ENCODE peak calls at places on chromosome X, in ten cellular contexts. L is CD14-positive monocyte, Y is heart right ventricle, S is prostate gland, J is neural progenitor cell, G is foreskin fibroblast, A is B cell, W is uterus, P is HFF-Myc, T is RWPE1. V is an unnamed sample.

GRCh38 chrX:47420967-47421366 is 50.6 kb downstream of the ZNF157 start:
- DNase-seq in G (no peak), J (no peak), L (no peak), S (no peak), P (no peak), W (no peak), Y (no peak), A (no peak), T (no peak), V (no peak)

GRCh38 chrX:121479406-121479805 is 432.0 kb downstream of the GLUD2 start:
- DNase-seq in A (no peak), J (peak; percentile 12), W (no peak), T (no peak), P (no peak), S (no peak), L (no peak), Y (no peak), G (no peak), V (no peak)

GRCh38 chrX:38819163-38819562 is 17.9 kb downstream of the MID1IP1 start:
- DNase-seq in G (no peak), T (no peak), L (no peak), S (no peak), W (no peak), Y (no peak), A (no peak), J (no peak), P (no peak), V (no peak)

GRCh38 chrX:16212436-16212835 is 45.2 kb downstream of the MAGEB17 start:
- DNase-seq in Y (no peak), S (no peak), J (peak; percentile 54), P (no peak), L (no peak), W (no peak), G (no peak), A (no peak), T (no peak), V (no peak)

GRCh38 chrX:2497961-2498780 is 2.6 kb downstream of the DHRSX start:
- DNase-seq in Y (no peak), G (no peak), S (peak; percentile 43), T (no peak), J (no peak), L (no peak), W (no peak), P (no peak), A (no peak), V (no peak)

GRCh38 chrX:47283015-47283771 is 50.4 kb downstream of the USP11 start:
- DNase-seq in L (no peak), A (no peak), S (peak; percentile 3), J (no peak), P (peak; percentile 25), W (peak; percentile 75), G (peak; percentile 53), T (no peak), Y (no peak), V (peak; percentile 47)

GRCh38 chrX:137930562-137930961 is 364.6 kb downstream of the ZIC3 start:
- DNase-seq in P (no peak), A (no peak), G (no peak), W (no peak), J (no peak), L (no peak), S (no peak), Y (no peak), T (no peak), V (no peak)

GRCh38 chrX:427812-428725 is 41.4 kb upstream of the PPP2R3B start:
- DNase-seq in P (no peak), J (peak; percentile 82), L (no peak), W (no peak), A (no peak), S (no peak), Y (no peak), T (no peak), G (peak; percentile 13), V (no peak)

GRCh38 chrX:3346436-3347329 is at the start of gene MXRA5:
- DNase-seq in S (peak; percentile 17), J (peak; percentile 74), P (no peak), G (no peak), T (peak; percentile 0), A (no peak), L (no peak), W (no peak), Y (peak; percentile 18), V (peak; percentile 36)

GRCh38 chrX:122835886-122836285 is 348.2 kb upstream of the GRIA3 start:
- DNase-seq in L (no peak), T (no peak), J (no peak), A (no peak), S (no peak), P (no peak), G (no peak), Y (no peak), W (no peak), V (no peak)

GRCh38 chrX:8844157-8844556 is 43.0 kb upstream of the FAM9A start:
- DNase-seq in T (no peak), W (no peak), S (no peak), L (no peak), Y (no peak), A (no peak), J (no peak), G (no peak), P (no peak), V (no peak)

GRCh38 chrX:8845469-8845868 is 44.3 kb upstream of the FAM9A start:
- DNase-seq in W (no peak), S (no peak), T (no peak), A (no peak), Y (no peak), P (no peak), G (no peak), L (no peak), J (no peak), V (no peak)

GRCh38 chrX:8841911-8842310 is 40.7 kb upstream of the FAM9A start:
- DNase-seq in P (no peak), L (no peak), T (no peak), A (no peak), Y (no peak), S (no peak), W (no peak), J (no peak), G (no peak), V (no peak)

GRCh38 chrX:8846271-8846670 is 45.1 kb upstream of the FAM9A start:
- DNase-seq in P (no peak), T (no peak), G (no peak), A (no peak), S (no peak), W (no peak), J (no peak), L (no peak), Y (no peak), V (no peak)

GRCh38 chrX:8845060-8845459 is 43.9 kb upstream of the FAM9A start:
- DNase-seq in G (peak; percentile 14), Y (no peak), W (no peak), P (peak; percentile 59), L (no peak), T (no peak), S (no peak), J (no peak), A (no peak), V (no peak)
- TF ChIP-seq CTCF in G (peak; percentile 19), Y (no peak), W (no peak), P (peak; percentile 35), L (no peak), T (no peak), S (no peak), J (no peak), A (no peak), V (no peak)

GRCh38 chrX:108584617-108585211 is 145.1 kb downstream of the COL4A5 start:
- DNase-seq in S (no peak), P (no peak), Y (no peak), W (no peak), J (peak; percentile 68), G (no peak), A (no peak), T (peak; percentile 1), L (no peak), V (peak; percentile 1)
- TF ChIP-seq CTCF in S (no peak), P (peak; percentile 28), Y (no peak), W (no peak), J (peak; percentile 69), G (peak; percentile 8), A (no peak), T (no peak), L (peak; percentile 11), V (peak; percentile 33)

DNA sequence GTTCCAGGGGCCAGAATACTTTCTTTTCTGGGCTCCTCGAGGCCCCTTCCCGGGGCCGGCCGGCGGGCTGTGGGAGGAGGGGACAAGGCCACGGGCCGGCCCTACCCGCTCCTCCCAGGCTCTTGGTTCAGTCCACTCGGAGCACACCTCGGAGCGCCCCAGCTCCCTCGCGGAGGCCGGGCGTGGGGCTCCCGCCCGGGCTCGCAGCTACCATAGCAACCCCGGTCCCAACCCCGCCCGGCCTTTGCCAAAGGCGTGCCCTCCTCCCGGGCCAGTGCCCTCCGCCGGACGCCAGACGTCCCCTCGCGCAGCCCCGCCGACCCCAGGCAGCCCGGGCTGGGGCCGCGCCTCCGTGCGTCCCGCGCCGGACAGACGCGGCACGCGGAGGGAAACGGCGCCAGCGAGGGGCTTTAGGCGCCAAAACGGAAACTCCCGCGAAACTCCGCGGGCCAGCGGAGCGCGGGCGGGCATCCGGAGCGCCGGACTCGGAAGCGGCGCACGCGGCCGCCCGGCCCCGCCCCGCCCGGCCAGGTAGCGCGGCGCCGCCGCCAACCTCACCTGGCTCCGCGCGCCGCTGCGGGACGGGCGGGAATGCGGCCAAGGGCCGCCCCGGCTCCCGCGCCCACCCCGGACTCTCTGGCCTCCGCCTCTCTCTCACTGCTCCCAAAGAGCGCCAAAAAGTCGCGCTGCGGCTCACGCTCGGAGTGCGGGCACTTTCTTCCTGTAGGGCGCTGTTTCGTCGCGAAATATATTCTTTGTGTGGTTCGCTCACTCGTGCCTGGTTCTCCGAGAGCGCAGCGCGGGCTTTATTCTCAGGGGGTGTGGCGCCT is 633 bp upstream of the MBNL3 start:
- DNase-seq in A (peak; percentile 70), L (no peak), G (peak; percentile 57), Y (peak; percentile 66), S (peak; percentile 26), T (peak; percentile 38), J (peak; percentile 66), P (no peak), W (peak; percentile 59), V (peak; percentile 66)
- TF ChIP-seq CTCF in A (no peak), L (no peak), G (no peak), Y (no peak), S (no peak), T (no peak), J (no peak), P (no peak), W (no peak), V (no peak)

DNA sequence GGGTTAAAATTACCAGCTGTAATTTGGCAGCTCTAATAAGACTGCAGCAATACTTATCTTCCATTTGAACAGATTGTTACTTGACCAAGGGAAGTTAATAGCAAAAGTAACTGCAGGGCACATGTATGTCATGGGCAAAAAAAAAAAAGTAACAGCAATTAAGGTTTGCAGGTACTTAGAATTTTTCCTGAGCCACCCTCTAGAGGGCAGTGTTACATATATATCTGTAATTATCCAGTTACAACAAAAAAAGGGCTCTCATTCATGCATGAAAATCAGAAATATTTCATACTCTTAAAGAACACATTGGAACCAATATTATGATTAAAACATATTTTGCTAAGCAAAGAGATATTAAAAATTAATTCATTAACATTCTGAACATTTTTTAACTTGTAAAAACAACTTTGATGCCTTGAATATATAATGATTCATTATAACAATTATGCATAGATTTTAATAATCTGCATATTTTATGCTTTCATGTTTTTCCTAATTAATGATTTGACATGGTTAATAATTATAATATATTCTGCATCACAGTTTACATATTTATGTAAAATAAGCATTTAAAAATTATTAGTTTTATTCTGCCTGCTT is 25.1 kb downstream of the XIAP start:
- DNase-seq in L (no peak), W (peak; percentile 46), S (peak; percentile 12), P (no peak), Y (no peak), J (peak; percentile 55), G (no peak), T (peak; percentile 20), A (no peak), V (peak; percentile 30)
- TF ChIP-seq CTCF in L (peak; percentile 64), W (peak; percentile 25), S (no peak), P (peak; percentile 31), Y (peak; percentile 55), J (peak; percentile 72), G (peak; percentile 28), T (peak; percentile 57), A (peak; percentile 67), V (peak; percentile 56)